ENCODE peak calls at places on chromosomes 2 and 18, in nine cellular contexts. One of them, this sample, is unnamed.

GRCh38 chr2:217790681-217791392 is 212.0 kb downstream of the TNS1 start:
- DNase-seq in Caco-2: no peak
- DNase-seq in colonic mucosa: no peak
- DNase-seq in neuronal stem cell: no peak
- DNase-seq in LNCaP clone FGC: no peak
- DNase-seq in HTR-8/SVneo: no peak
- DNase-seq in NAMALWA: no peak
- DNase-seq in spleen: peak
- DNase-seq in nucleus accumbens: peak
- DNase-seq in this sample: peak

GRCh38 chr18:31513189-31513907 is 15.4 kb downstream of the DSG2 start:
- DNase-seq in Caco-2: peak
- DNase-seq in NAMALWA: no peak
- DNase-seq in spleen: no peak
- DNase-seq in colonic mucosa: no peak
- DNase-seq in nucleus accumbens: no peak
- DNase-seq in HTR-8/SVneo: peak
- DNase-seq in neuronal stem cell: no peak
- DNase-seq in LNCaP clone FGC: no peak
- DNase-seq in this sample: peak

GRCh38 chr2:223460774-223461211 is 141.4 kb downstream of the SCG2 start:
- DNase-seq in Caco-2: no peak
- DNase-seq in HTR-8/SVneo: peak
- DNase-seq in spleen: no peak
- DNase-seq in colonic mucosa: no peak
- DNase-seq in neuronal stem cell: no peak
- DNase-seq in nucleus accumbens: no peak
- DNase-seq in LNCaP clone FGC: no peak
- DNase-seq in NAMALWA: no peak
- DNase-seq in this sample: peak

GRCh38 chr2:10407841-10408648 is 40.1 kb downstream of the ODC1 start:
- DNase-seq in nucleus accumbens: no peak
- DNase-seq in LNCaP clone FGC: no peak
- DNase-seq in colonic mucosa: peak
- DNase-seq in neuronal stem cell: no peak
- DNase-seq in HTR-8/SVneo: peak
- DNase-seq in Caco-2: peak
- DNase-seq in spleen: peak
- DNase-seq in NAMALWA: peak
- DNase-seq in this sample: peak

GRCh38 chr18:36752929-36753865 is 75.6 kb downstream of the TPGS2 start:
- DNase-seq in colonic mucosa: no peak
- DNase-seq in LNCaP clone FGC: no peak
- DNase-seq in nucleus accumbens: no peak
- DNase-seq in spleen: no peak
- DNase-seq in neuronal stem cell: no peak
- DNase-seq in Caco-2: no peak
- DNase-seq in NAMALWA: no peak
- DNase-seq in HTR-8/SVneo: no peak
- DNase-seq in this sample: no peak

GRCh38 chr2:160205511-160205910 is 5.4 kb upstream of the ITGB6 start:
- DNase-seq in neuronal stem cell: no peak
- DNase-seq in HTR-8/SVneo: peak
- DNase-seq in NAMALWA: no peak
- DNase-seq in Caco-2: no peak
- DNase-seq in nucleus accumbens: no peak
- DNase-seq in colonic mucosa: peak
- DNase-seq in spleen: no peak
- DNase-seq in LNCaP clone FGC: no peak
- DNase-seq in this sample: peak

GRCh38 chr2:71930073-71930681 is 217.5 kb downstream of the CYP26B1 start:
- DNase-seq in LNCaP clone FGC: no peak
- DNase-seq in neuronal stem cell: no peak
- DNase-seq in HTR-8/SVneo: no peak
- DNase-seq in nucleus accumbens: no peak
- DNase-seq in Caco-2: no peak
- DNase-seq in spleen: peak
- DNase-seq in colonic mucosa: peak
- DNase-seq in NAMALWA: no peak
- DNase-seq in this sample: peak

GRCh38 chr2:51535763-51536162 is 503.8 kb upstream of the NRXN1 start:
- DNase-seq in NAMALWA: no peak
- DNase-seq in HTR-8/SVneo: no peak
- DNase-seq in colonic mucosa: no peak
- DNase-seq in LNCaP clone FGC: no peak
- DNase-seq in nucleus accumbens: no peak
- DNase-seq in neuronal stem cell: no peak
- DNase-seq in spleen: no peak
- DNase-seq in Caco-2: no peak
- DNase-seq in this sample: no peak

GRCh38 chr2:234420406-234420805 is 76.5 kb downstream of the ARL4C start:
- DNase-seq in LNCaP clone FGC: no peak
- DNase-seq in nucleus accumbens: no peak
- DNase-seq in neuronal stem cell: no peak
- DNase-seq in NAMALWA: no peak
- DNase-seq in Caco-2: no peak
- DNase-seq in colonic mucosa: no peak
- DNase-seq in HTR-8/SVneo: no peak
- DNase-seq in spleen: no peak
- DNase-seq in this sample: no peak

GRCh38 chr2:233303252-233303651 is 4.4 kb upstream of the SAG start:
- DNase-seq in NAMALWA: no peak
- DNase-seq in Caco-2: peak
- DNase-seq in nucleus accumbens: no peak
- DNase-seq in colonic mucosa: no peak
- DNase-seq in spleen: no peak
- DNase-seq in LNCaP clone FGC: no peak
- DNase-seq in HTR-8/SVneo: no peak
- DNase-seq in neuronal stem cell: no peak
- DNase-seq in this sample: no peak

GRCh38 chr2:48529676-48530032 is 300 bp upstream of the STON1 start:
- DNase-seq in Caco-2: peak
- DNase-seq in NAMALWA: no peak
- DNase-seq in nucleus accumbens: no peak
- DNase-seq in HTR-8/SVneo: no peak
- DNase-seq in neuronal stem cell: no peak
- DNase-seq in LNCaP clone FGC: no peak
- DNase-seq in spleen: no peak
- DNase-seq in colonic mucosa: no peak
- DNase-seq in this sample: no peak

GRCh38 chr2:68195096-68195495 is 37.4 kb downstream of the PNO1 start:
- DNase-seq in colonic mucosa: no peak
- DNase-seq in NAMALWA: no peak
- DNase-seq in HTR-8/SVneo: no peak
- DNase-seq in Caco-2: no peak
- DNase-seq in spleen: no peak
- DNase-seq in neuronal stem cell: no peak
- DNase-seq in nucleus accumbens: no peak
- DNase-seq in LNCaP clone FGC: no peak
- DNase-seq in this sample: no peak

GRCh38 chr2:178280261-178280852 is 86.0 kb downstream of the OSBPL6 start:
- DNase-seq in neuronal stem cell: no peak
- DNase-seq in LNCaP clone FGC: peak
- DNase-seq in nucleus accumbens: no peak
- DNase-seq in NAMALWA: peak
- DNase-seq in colonic mucosa: peak
- DNase-seq in spleen: no peak
- DNase-seq in Caco-2: peak
- DNase-seq in HTR-8/SVneo: peak
- DNase-seq in this sample: peak

GRCh38 chr2:8514748-8515389 is 167.0 kb upstream of the ID2 start:
- DNase-seq in Caco-2: no peak
- DNase-seq in neuronal stem cell: no peak
- DNase-seq in LNCaP clone FGC: no peak
- DNase-seq in nucleus accumbens: no peak
- DNase-seq in NAMALWA: peak
- DNase-seq in HTR-8/SVneo: no peak
- DNase-seq in spleen: no peak
- DNase-seq in colonic mucosa: no peak
- DNase-seq in this sample: no peak

GRCh38 chr2:68739261-68740183 is 4.9 kb downstream of the ARHGAP25 start:
- DNase-seq in nucleus accumbens: no peak
- DNase-seq in neuronal stem cell: no peak
- DNase-seq in spleen: no peak
- DNase-seq in HTR-8/SVneo: no peak
- DNase-seq in colonic mucosa: peak
- DNase-seq in NAMALWA: no peak
- DNase-seq in Caco-2: no peak
- DNase-seq in LNCaP clone FGC: no peak
- DNase-seq in this sample: no peak

GRCh38 chr2:84849271-84849952 is 31.5 kb downstream of the TRABD2A start:
- DNase-seq in nucleus accumbens: no peak
- DNase-seq in colonic mucosa: no peak
- DNase-seq in NAMALWA: no peak
- DNase-seq in LNCaP clone FGC: peak
- DNase-seq in neuronal stem cell: no peak
- DNase-seq in spleen: no peak
- DNase-seq in HTR-8/SVneo: no peak
- DNase-seq in Caco-2: no peak
- DNase-seq in this sample: peak

GRCh38 chr18:45119888-45120287 is 439.2 kb downstream of the SETBP1 start:
- DNase-seq in neuronal stem cell: no peak
- DNase-seq in spleen: no peak
- DNase-seq in LNCaP clone FGC: no peak
- DNase-seq in nucleus accumbens: no peak
- DNase-seq in colonic mucosa: no peak
- DNase-seq in NAMALWA: no peak
- DNase-seq in HTR-8/SVneo: no peak
- DNase-seq in Caco-2: no peak
- DNase-seq in this sample: no peak

GRCh38 chr2:104434363-104434792 is 419.5 kb upstream of the POU3F3 start:
- DNase-seq in colonic mucosa: peak
- DNase-seq in LNCaP clone FGC: peak
- DNase-seq in NAMALWA: peak
- DNase-seq in neuronal stem cell: no peak
- DNase-seq in Caco-2: no peak
- DNase-seq in HTR-8/SVneo: no peak
- DNase-seq in nucleus accumbens: peak
- DNase-seq in spleen: no peak
- DNase-seq in this sample: peak

GRCh38 chr2:170224692-170225091 is 46.7 kb downstream of the MYO3B start:
- DNase-seq in spleen: no peak
- DNase-seq in LNCaP clone FGC: no peak
- DNase-seq in neuronal stem cell: no peak
- DNase-seq in nucleus accumbens: no peak
- DNase-seq in Caco-2: no peak
- DNase-seq in NAMALWA: no peak
- DNase-seq in HTR-8/SVneo: no peak
- DNase-seq in colonic mucosa: no peak
- DNase-seq in this sample: no peak

GRCh38 chr2:42951263-42951938 is 159.0 kb upstream of the HAAO start:
- DNase-seq in NAMALWA: no peak
- DNase-seq in HTR-8/SVneo: no peak
- DNase-seq in neuronal stem cell: no peak
- DNase-seq in spleen: no peak
- DNase-seq in Caco-2: no peak
- DNase-seq in colonic mucosa: no peak
- DNase-seq in LNCaP clone FGC: no peak
- DNase-seq in nucleus accumbens: no peak
- DNase-seq in this sample: no peak

GRCh38 chr2:1318366-1319009 is 94.8 kb upstream of the TPO start:
- DNase-seq in neuronal stem cell: no peak
- DNase-seq in HTR-8/SVneo: no peak
- DNase-seq in spleen: no peak
- DNase-seq in LNCaP clone FGC: no peak
- DNase-seq in Caco-2: no peak
- DNase-seq in nucleus accumbens: no peak
- DNase-seq in NAMALWA: no peak
- DNase-seq in colonic mucosa: no peak
- DNase-seq in this sample: no peak

GRCh38 chr2:16154501-16155280 is 214.3 kb downstream of the MYCN start:
- DNase-seq in neuronal stem cell: no peak
- DNase-seq in LNCaP clone FGC: no peak
- DNase-seq in colonic mucosa: no peak
- DNase-seq in NAMALWA: no peak
- DNase-seq in spleen: no peak
- DNase-seq in Caco-2: no peak
- DNase-seq in HTR-8/SVneo: no peak
- DNase-seq in nucleus accumbens: no peak
- DNase-seq in this sample: no peak

GRCh38 chr2:20091305-20091991 is 40.0 kb upstream of the LAPTM4A start:
- DNase-seq in HTR-8/SVneo: peak
- DNase-seq in Caco-2: no peak
- DNase-seq in LNCaP clone FGC: no peak
- DNase-seq in colonic mucosa: no peak
- DNase-seq in nucleus accumbens: no peak
- DNase-seq in spleen: no peak
- DNase-seq in neuronal stem cell: no peak
- DNase-seq in NAMALWA: no peak
- DNase-seq in this sample: peak